ENCODE peak calls at places on chromosomes 12 and 14, in seven cellular contexts. J is nephron progenitor cell, R is tibial nerve, H is cardiac muscle cell, M is progenitor cell of endocrine pancreas, P is heart right ventricle, N is H1. I is an unnamed sample.

GRCh38 chr12:77442633-77443032 is 377.3 kb upstream of the E2F7 start:
- DNase-seq in P (no peak), H (no peak), R (no peak), J (no peak), M (no peak), N (no peak), I (no peak)

GRCh38 chr12:2169489-2169888 is 116.7 kb downstream of the CACNA1C start:
- DNase-seq in J (no peak), H (no peak), M (no peak), P (no peak), N (no peak), R (no peak), I (no peak)

GRCh38 chr14:62189698-62190097 is 427.5 kb downstream of the SNAPC1 start:
- DNase-seq in M (no peak), R (no peak), P (no peak), H (no peak), N (no peak), J (no peak), I (no peak)

GRCh38 chr14:64787619-64788018 is 83.4 kb downstream of the PLEKHG3 start:
- DNase-seq in R (no peak), M (no peak), H (no peak), P (no peak), J (no peak), N (no peak), I (no peak)

GRCh38 chr12:96242597-96242996 is 48.4 kb downstream of the ELK3 start:
- DNase-seq in R (no peak), M (no peak), P (peak; percentile 48), J (no peak), H (no peak), N (no peak), I (no peak)

GRCh38 chr14:101480747-101481530 is 80.4 kb upstream of the DIO3 start:
- DNase-seq in R (no peak), H (no peak), M (no peak), N (no peak), J (no peak), P (no peak), I (peak; percentile 50)

GRCh38 chr14:61461808-61462275 is 140.5 kb downstream of the PRKCH start:
- DNase-seq in J (peak; percentile 33), R (peak; percentile 77), H (peak; percentile 71), P (peak; percentile 65), N (peak; percentile 43), M (peak; percentile 21), I (no peak)

GRCh38 chr12:32918890-32919791 is 22.6 kb upstream of the PKP2 start:
- DNase-seq in N (no peak), H (peak; percentile 50), R (no peak), P (peak; percentile 9), J (peak; percentile 12), M (no peak), I (no peak)

GRCh38 chr12:108955225-108955835 is 65.5 kb downstream of the SVOP start:
- DNase-seq in J (peak; percentile 68), N (no peak), P (peak; percentile 63), R (no peak), M (no peak), H (peak; percentile 5), I (no peak)

GRCh38 chr12:154058-154457 is 59.9 kb downstream of the SLC6A12 start:
- DNase-seq in M (no peak), H (no peak), J (no peak), R (no peak), N (no peak), P (no peak), I (no peak)

GRCh38 chr12:1779783-1780182 is 40.6 kb upstream of the LRTM2 start:
- DNase-seq in J (no peak), R (no peak), P (no peak), H (no peak), M (no peak), N (no peak), I (no peak)

GRCh38 chr12:116528067-116528466 is 31.1 kb upstream of the MAP1LC3B2 start:
- DNase-seq in H (no peak), M (no peak), N (no peak), J (no peak), R (no peak), P (no peak), I (no peak)

GRCh38 chr12:99810718-99811593 is 163.4 kb downstream of the GARIN6 start:
- DNase-seq in N (no peak), H (no peak), J (no peak), R (no peak), M (no peak), P (no peak), I (no peak)

GRCh38 chr12:47438175-47438574 is 267.7 kb downstream of the RPAP3 start:
- DNase-seq in J (no peak), R (no peak), H (no peak), M (no peak), P (no peak), N (no peak), I (no peak)
- TF ChIP-seq CTCF in J (no peak), R (no peak), H (no peak), M (no peak), P (no peak), N (no peak), I (no peak)

DNA sequence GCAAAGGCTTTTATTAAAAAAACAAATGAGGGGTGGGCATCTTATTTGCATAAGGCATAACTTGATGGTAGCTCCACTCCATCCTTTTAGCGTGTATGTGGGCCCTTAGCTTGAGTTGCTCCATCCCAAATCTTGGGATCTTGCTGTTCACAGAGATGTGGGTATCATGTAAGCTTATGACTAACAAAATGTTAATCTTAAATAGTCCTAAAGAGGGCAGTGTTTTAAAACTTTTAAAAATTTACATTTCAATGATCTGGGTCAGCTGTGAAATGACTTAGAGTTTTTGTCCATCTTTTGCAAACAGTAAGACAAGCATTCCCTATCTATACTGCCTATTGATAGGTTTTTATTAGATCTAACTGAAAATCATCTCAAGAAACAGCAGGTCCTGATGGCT is 86.0 kb downstream of the SLCO1A2 start:
- DNase-seq in R (no peak), H (peak; percentile 29), N (no peak), M (no peak), J (no peak), P (no peak), I (no peak)
- TF ChIP-seq CTCF in R (no peak), H (no peak), N (no peak), M (peak; percentile 46), J (no peak), P (peak; percentile 25), I (peak; percentile 39)

GRCh38 chr12:14903386-14904098 is 17.9 kb upstream of the MGP start:
- DNase-seq in P (no peak), M (no peak), R (no peak), J (no peak), N (no peak), H (no peak), I (no peak)

GRCh38 chr12:14896477-14897184 is 11.0 kb upstream of the MGP start:
- DNase-seq in J (no peak), R (no peak), N (no peak), M (no peak), P (no peak), H (no peak), I (no peak)

GRCh38 chr12:14902465-14902864 is 16.8 kb upstream of the MGP start:
- DNase-seq in P (no peak), J (no peak), H (no peak), N (no peak), M (no peak), R (no peak), I (no peak)

GRCh38 chr12:14901228-14901562 is 15.5 kb upstream of the MGP start:
- DNase-seq in M (no peak), P (peak; percentile 40), J (no peak), H (no peak), N (no peak), R (no peak), I (no peak)

DNA sequence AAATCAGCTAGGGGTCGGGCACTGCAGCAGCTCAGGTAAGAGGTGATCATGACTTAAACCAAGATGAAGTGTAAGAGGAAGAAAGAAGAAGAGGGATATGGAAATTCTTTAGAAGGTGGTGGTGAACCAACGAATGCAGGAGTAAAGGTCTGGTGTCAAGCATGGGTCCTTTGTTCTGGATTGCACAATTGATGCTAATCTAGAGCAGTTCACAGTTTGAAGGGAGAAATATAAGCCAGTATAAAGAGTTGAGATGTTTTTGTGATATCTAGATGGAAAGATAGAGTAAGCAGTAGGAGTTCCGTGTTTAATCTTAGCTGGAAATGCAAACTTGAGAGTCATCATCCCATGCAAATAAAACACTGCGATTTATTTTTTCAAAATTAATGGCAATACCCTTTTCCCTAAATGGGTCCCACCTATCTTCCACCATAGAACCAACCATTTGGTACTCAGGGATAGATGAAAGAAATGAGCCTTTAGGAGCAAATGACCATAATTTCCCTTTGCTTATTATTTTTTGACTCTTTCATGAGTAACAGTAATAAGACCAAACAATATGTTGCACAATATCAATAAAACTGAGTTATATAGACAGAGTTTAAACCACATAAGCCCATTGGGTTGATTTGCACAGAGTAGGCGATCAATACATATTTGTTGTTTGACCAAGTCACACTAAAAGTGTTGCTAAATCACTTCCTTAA is 15.0 kb upstream of the MGP start:
- DNase-seq in P (no peak), M (no peak), J (no peak), H (no peak), N (no peak), R (no peak), I (no peak)
- TF ChIP-seq CTCF in P (no peak), M (no peak), J (no peak), H (no peak), N (no peak), R (no peak), I (no peak)

GRCh38 chr12:50988051-50988450 is 35.7 kb downstream of the HIGD1C start:
- DNase-seq in H (no peak), J (no peak), M (no peak), P (no peak), R (no peak), N (no peak), I (no peak)

GRCh38 chr12:50988871-50989270 is 36.5 kb downstream of the HIGD1C start:
- DNase-seq in J (no peak), P (no peak), R (no peak), N (no peak), H (no peak), M (no peak), I (no peak)

GRCh38 chr12:50985322-50985721 is 33.0 kb downstream of the HIGD1C start:
- DNase-seq in P (peak; percentile 63), R (peak; percentile 81), J (no peak), M (no peak), N (no peak), H (peak; percentile 5), I (no peak)

GRCh38 chr12:50984899-50985298 is 32.6 kb downstream of the HIGD1C start:
- DNase-seq in N (no peak), H (no peak), J (no peak), R (no peak), P (no peak), M (no peak), I (no peak)

DNA sequence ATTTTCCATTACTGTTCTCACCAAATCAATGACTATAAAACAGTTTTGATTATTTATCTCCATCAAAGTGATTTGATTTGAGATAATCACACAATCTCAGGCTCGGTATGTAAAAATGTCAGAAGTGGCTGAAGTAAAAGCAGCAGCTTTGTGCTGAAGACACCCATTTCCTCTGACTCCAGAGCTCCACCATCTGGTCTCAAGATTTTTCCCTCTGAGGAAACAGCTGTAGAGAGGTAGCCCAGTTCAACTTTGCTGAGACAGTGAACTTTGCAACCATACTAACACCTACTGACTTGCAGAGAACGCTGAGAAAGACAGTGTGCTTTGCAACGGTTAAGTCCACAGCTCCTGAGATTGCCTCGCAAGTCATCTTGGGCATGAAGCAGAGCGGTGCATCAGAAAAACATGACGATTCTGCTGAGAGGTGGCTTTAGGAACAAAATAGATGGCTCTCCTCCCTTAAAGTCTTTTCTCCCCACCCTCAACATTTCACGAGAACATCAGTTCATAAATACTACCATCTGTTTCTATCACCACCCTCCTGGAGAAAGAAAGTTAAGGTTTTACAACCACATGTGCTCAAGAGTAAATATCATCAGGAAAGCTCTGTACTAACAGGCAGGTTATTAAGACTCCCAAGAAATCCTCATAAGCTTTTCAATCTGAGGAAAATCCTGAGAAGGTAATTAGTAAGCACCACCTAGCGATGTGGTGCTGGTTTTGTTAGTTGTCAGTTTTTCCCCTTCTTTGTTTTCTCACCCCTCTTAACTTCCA is 34.8 kb downstream of the HIGD1C start:
- DNase-seq in R (peak; percentile 86), P (peak; percentile 61), J (peak; percentile 7), M (peak; percentile 11), H (peak; percentile 61), N (no peak), I (no peak)
- TF ChIP-seq CTCF in R (peak; percentile 66), P (peak; percentile 67), J (peak; percentile 22), M (peak; percentile 55), H (peak; percentile 71), N (peak; percentile 81), I (peak; percentile 61)

I was measured in type B pancreatic cell.